ENCODE peak calls at places on chromosomes 13 and 19, in four cellular contexts. O, G, U and F are unnamed samples.

GRCh38 chr13:44449999-44450821 is 76.6 kb downstream of the SERP2 start:
- DNase-seq in O (no peak), G (peak), U (no peak), F (no peak)

GRCh38 chr13:91623151-91623550 is 224.7 kb downstream of the GPC5 start:
- DNase-seq in O (no peak), G (no peak), U (no peak), F (no peak)

GRCh38 chr19:13902993-13903555 is 2.8 kb downstream of the BRME1 start:
- DNase-seq in O (no peak), G (no peak), U (no peak), F (peak)

GRCh38 chr19:45505151-45505995 is 1.9 kb upstream of the VASP start:
- DNase-seq in O (no peak), G (no peak), U (no peak), F (no peak)

GRCh38 chr13:35769812-35770211 is 293.3 kb upstream of the MAB21L1 start:
- DNase-seq in O (no peak), G (no peak), U (no peak), F (no peak)

GRCh38 chr19:39246951-39247669 is 1.5 kb downstream of the IFNL4 start:
- DNase-seq in O (no peak), G (no peak), U (no peak), F (no peak)

GRCh38 chr13:80972857-80973478 is 632.0 kb upstream of the SPRY2 start:
- DNase-seq in O (no peak), G (no peak), U (no peak), F (no peak)

GRCh38 chr19:14346279-14346678 is 35.0 kb upstream of the ADGRE5 start:
- DNase-seq in O (no peak), G (no peak), U (no peak), F (no peak)

GRCh38 chr19:20664917-20665781 is 3.8 kb upstream of the ZNF626 start:
- DNase-seq in O (no peak), G (peak), U (no peak), F (no peak)

GRCh38 chr19:37572203-37572602 is 22.4 kb downstream of the ZNF571 start:
- DNase-seq in O (no peak), G (no peak), U (no peak), F (no peak)
- TF ChIP-seq PBX3 in O (no peak), G (no peak), U (no peak), F (no peak)

DNA sequence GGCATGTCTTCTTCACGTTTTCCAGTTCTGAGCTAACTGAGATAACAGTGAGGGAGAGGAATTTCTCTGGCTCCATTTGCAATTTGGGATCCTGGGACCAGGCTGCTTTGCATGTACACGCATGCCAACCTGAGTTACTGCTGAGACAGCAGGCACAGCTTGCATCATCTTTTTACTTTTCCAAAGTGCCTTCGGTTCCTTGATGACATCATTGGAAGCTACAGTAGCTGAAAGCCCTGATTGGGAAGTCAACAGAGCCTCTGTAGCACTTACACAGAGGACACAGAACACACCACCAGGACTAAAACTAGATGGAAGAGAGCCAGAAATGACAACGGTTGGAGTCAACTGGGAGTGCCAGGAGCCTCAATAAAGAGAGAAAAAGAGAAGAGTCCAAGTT is 399.1 kb upstream of the GPC6 start:
- DNase-seq in O (no peak), G (no peak), U (no peak), F (no peak)
- TF ChIP-seq PBX3 in O (no peak), G (no peak), U (no peak), F (no peak)

DNA sequence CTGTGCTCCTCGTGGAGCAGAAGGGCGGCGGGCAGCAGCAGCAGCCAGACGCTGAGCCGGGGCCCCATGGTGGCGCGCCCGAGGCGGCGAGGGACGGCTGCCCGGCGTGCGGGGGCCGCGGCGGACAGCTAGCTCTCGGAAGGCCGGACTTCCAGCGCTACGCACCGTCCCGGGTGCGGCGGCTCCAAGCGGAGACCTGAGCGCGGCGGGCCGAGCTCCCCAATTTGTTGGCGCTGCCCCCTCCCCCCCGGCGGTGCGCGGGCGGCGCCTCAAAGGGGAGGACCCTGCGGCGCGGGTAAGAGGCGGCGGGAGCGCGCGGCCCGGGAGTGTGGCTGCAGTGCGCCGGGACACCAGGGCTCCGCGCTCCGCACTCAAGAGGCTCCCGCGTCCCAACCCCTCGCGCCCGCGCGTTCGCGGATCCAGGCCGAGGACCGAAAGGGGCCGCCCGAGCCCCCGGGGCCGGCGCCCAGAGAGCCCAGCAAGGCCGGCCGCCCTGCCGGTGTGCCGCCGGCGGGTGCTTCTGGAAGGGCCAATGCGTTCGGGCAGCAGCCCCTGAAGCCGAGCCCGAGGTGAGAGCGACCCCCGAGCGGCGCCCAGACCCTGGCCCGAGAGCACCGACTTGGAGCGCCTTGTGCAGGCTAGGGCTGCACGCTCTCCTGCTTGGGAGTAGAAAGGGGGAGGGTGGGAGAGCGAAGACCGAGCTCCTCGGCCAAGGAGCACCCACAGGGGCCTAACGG is at the start of the genes COL4A1 and COL4A2:
- DNase-seq in O (no peak), G (no peak), U (no peak), F (peak)
- TF ChIP-seq PBX3 in O (no peak), G (no peak), U (no peak), F (peak)

GRCh38 chr19:3162418-3163229 is 15.9 kb upstream of the S1PR4 start:
- DNase-seq in O (peak), G (peak), U (no peak), F (peak)
- TF ChIP-seq PBX3 in O (no peak), G (no peak), U (no peak), F (no peak)

DNA sequence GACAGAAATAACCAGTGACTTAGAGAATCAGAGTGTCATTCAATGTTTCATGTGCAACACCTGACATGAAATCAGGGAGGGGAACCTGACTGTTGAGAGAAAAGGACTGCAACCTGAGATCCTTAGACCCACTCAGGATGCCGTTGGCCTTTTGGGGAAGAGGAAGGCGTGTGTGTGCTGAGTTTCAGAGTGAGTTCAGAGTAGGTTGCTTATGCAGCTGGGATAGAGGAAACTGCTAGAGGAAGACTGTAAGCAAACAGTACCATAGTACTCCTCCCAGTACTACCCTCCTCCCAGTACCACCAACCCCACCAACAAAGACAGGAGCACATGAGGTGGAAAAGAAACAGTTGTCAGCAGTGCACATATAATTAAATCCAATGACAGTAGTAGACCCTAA is 63.7 kb downstream of the KL start:
- DNase-seq in O (no peak), G (no peak), U (no peak), F (no peak)
- TF ChIP-seq PBX3 in O (no peak), G (no peak), U (no peak), F (no peak)

DNA sequence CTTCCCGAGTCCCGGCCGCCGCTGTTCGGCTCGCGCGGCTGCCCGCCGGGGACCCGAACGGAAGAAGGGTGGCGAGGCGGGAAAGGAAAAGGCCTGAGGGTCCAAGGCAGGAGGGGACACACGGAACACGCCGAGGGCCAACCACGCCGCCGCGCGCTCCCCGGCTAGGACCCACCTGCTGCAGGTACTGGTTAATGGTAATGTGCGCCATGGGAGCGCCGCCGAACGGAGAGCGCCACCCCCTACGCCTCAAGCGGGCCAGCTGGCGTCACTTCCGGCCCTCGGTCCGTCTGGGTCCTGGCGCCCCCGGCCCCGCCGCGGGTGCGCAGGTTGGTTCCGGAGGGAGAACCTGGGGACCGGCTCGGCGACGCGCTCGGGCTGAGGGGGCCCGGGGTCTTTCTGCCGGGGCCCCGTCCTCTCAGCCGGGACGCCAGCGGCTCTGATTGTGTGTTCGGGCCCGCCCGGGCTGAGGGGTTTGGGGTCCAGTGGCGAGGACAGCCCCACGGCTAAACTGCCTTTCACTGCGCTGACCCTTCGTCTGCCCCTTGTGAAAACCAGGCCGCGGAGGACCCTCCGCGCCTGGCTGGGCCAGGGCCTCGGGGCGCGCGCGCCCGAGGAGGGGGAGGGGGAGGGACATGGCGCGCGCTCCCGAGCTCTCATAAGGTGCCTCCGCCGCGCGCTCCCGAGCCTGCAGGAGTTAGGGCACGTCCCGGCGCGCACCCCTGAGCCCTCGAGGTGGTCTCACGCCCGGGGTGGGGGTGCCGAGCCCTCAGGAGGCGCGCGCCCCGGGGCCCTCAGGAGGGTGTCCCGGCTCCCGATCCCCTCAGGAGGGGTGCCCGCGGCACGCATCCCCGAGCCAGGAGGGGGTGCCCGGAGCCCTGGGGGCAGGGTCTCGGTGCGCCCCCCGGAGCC is at the start of gene PCID2:
- DNase-seq in O (peak), G (peak), U (peak), F (peak)
- TF ChIP-seq PBX3 in O (peak), G (no peak), U (no peak), F (peak)

DNA sequence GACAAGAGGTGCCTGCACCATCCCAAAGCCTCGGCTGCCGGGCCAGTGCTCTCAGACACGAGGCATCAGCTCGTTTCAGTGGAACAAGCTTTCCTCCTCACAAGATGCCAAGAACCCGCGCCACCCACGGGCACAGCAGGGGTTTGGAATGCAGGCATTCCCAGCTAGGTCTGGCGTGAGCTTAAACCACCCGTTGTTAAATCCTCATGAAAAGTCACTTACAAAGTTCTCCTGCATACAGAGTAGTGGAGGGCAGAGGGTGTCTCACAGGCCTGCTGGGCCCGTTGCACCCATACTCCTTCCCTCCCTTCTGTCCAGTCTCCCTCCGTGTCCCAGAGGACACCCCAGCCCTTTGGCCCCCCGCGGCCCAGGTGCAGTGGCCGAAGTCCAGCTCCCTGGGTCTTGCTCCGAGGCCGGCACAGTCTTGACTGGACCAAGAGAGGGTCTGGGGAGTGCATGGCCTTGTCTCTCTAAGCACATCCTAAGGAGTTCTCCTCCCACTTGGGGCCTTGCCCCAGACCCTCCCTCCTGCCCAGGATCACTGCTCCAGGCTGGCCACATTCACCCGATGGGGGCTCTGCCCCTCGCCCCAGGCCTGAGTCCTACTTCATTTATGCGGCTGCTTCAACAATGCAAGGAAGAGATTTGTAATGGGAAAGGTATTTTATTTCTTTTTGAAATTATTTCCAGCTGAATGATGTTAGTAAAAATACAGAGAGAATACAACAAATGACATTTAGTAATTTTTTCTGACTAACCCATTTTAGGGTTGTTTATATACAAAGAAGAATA is 35.2 kb upstream of the GRTP1 start:
- DNase-seq in O (no peak), G (no peak), U (no peak), F (no peak)
- TF ChIP-seq PBX3 in O (no peak), G (no peak), U (no peak), F (no peak)

DNA sequence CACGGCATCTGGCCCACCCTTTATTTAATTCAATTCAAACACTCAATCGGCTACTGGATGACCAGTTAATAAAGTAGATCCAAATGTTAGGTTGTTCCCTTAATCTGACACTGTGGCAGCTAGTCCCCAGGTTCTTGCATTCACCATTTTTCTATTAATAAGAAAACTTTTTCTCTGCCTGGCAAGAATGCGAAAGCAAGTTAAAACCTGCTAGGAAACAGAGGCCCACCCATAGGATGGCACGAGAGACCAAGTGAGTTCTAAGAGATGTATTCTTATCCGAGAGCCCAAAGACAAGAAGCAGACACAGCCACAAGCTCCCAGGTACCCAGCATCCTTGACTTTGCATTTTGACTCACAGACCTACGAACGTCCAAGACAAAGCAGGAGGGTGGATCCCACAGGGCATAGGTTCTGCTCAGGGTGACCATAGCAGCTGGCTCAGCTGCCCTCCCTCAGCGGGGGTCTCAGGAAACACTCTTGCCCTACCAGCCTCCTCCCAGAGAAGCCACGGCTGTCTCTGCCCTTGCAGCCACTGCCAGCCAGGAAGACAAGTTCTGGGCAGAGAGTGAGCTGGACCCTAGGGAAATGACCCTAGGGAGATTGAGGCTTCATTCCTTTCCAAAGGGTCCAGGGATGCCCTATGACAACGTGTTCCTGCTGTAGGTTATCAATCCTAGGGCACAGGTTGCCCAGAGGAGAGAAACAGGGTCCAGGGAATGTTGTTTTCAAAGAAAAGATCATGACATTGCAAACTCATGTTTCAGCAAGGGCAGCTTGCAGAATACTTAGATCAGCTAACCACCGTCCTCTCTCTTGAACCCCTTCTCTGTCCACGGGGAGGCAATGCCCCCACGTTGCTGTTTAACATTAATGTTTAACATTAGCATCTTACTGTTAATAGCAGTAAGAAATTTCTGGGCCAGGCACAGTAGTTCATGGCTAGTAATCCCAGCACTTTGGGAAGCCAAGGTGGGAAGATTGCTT is 147.2 kb upstream of the ZNF507 start:
- DNase-seq in O (no peak), G (no peak), U (no peak), F (no peak)
- TF ChIP-seq PBX3 in O (no peak), G (no peak), U (no peak), F (no peak)

DNA sequence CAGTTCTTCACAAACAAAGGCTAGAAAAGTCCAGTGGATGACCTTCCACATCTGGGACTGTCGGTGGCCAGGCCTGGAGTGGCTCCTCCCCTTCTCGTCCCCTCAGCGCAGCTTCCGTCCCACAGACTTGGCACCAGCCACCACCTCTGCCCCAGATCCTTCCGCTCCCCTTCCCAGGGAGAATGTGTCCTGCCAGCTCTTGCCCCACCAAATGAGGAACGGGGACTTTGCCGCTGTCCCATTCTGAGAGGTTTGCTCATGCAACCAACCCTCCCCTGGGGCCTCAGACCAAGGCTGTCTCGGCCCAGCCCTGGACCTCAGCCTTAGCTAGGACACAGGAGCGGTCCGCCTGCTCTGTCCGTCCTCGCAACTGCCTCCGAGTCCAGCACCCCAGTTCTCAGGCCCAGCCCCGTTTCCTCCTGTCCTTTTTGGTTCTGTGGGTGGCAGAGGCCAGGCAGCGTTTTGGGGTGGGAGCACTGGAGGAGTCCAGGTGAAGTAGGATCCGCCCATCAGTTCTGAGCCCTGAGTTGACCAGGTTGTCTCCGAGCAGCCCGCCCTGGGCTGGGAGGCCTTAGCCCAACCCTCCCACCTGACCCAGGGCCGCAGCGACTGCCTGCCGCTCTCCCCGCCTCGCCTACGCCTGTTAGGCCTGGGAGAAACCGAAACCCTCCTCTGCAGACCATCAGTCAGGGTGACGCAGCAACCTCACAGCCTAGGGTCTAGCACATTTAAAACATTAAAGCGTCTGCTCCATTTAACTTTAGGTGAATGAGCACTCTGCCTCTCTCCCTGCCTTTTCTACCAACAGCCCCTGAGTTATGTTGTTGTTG is 284.3 kb downstream of the FOXO1 start:
- DNase-seq in O (no peak), G (no peak), U (no peak), F (no peak)
- TF ChIP-seq PBX3 in O (no peak), G (no peak), U (no peak), F (no peak)

GRCh38 chr19:52535831-52536800 is 8.6 kb downstream of the ZNF808 start:
- DNase-seq in O (no peak), G (no peak), U (peak), F (peak)
- TF ChIP-seq PBX3 in O (no peak), G (no peak), U (no peak), F (no peak)